ENCODE peak calls at places on chromosomes 1 and 21, in four cellular contexts. T is ascending aorta, N is testis, K is esophagus squamous epithelium. Z is an unnamed sample. For H3K4me1 and H3K36me3, the result is how much of the 10 kb centered on the place peaks cover.

GRCh38 chr1:39509360-39510009 is 18.0 kb downstream of the BMP8A start:
- DNase-seq in T (no peak), N (peak), K (no peak), Z (no peak)

GRCh38 chr1:117612517-117613248 is 6.8 kb downstream of the TENT5C start:
- DNase-seq in T (peak), N (no peak), K (no peak), Z (no peak)

GRCh38 chr21:34227386-34227852 is 136.4 kb upstream of the KCNE2 start:
- DNase-seq in T (no peak), N (no peak), K (no peak), Z (peak)

GRCh38 chr1:226203693-226204092 is 17.2 kb upstream of the ACBD3 start:
- DNase-seq in T (no peak), N (no peak), K (no peak), Z (no peak)

GRCh38 chr1:183873642-183874041 is 68.7 kb downstream of the RGL1 start:
- DNase-seq in T (no peak), N (no peak), K (no peak), Z (no peak)

GRCh38 chr1:31878018-31878417 is 60.1 kb downstream of the PTP4A2 start:
- DNase-seq in T (no peak), N (no peak), K (no peak), Z (no peak)

GRCh38 chr1:75366595-75366994 is 232.4 kb downstream of the LHX8 start:
- DNase-seq in T (no peak), N (no peak), K (no peak), Z (no peak)

GRCh38 chr1:198577444-198577843 is 37.0 kb upstream of the ATP6V1G3 start:
- DNase-seq in T (no peak), N (no peak), K (no peak), Z (no peak)

GRCh38 chr21:20997308-20997632 is 939 bp upstream of the NCAM2 start:
- DNase-seq in T (no peak), N (peak), K (no peak), Z (no peak)

GRCh38 chr1:198678901-198679329 is 40.1 kb downstream of the PTPRC start:
- DNase-seq in T (no peak), N (no peak), K (no peak), Z (no peak)

GRCh38 chr1:195030793-195031192 is 1577.4 kb downstream of the KCNT2 start:
- DNase-seq in T (no peak), N (no peak), K (no peak), Z (no peak)

GRCh38 chr1:21349693-21350092 is 59.4 kb upstream of the ECE1 start:
- DNase-seq in T (no peak), N (no peak), K (no peak), Z (no peak)

GRCh38 chr1:50458507-50458906 is 35.3 kb upstream of the DMRTA2 start:
- DNase-seq in T (no peak), N (no peak), K (no peak), Z (no peak)

GRCh38 chr1:92817986-92818764 is 13.7 kb upstream of the RPL5 start:
- DNase-seq in T (no peak), N (no peak), K (no peak), Z (no peak)

GRCh38 chr1:1890506-1891348 is at the start of gene GNB1:
- DNase-seq in T (peak), N (peak), K (no peak), Z (no peak)

GRCh38 chr1:74012583-74012982 is 185.4 kb downstream of the LRRIQ3 start:
- DNase-seq in T (no peak), N (no peak), K (no peak), Z (no peak)

GRCh38 chr1:74005533-74005932 is 192.4 kb downstream of the LRRIQ3 start:
- DNase-seq in T (no peak), N (no peak), K (no peak), Z (no peak)

GRCh38 chr1:74011736-74012135 is 186.2 kb downstream of the LRRIQ3 start:
- DNase-seq in T (no peak), N (no peak), K (no peak), Z (no peak)

DNA sequence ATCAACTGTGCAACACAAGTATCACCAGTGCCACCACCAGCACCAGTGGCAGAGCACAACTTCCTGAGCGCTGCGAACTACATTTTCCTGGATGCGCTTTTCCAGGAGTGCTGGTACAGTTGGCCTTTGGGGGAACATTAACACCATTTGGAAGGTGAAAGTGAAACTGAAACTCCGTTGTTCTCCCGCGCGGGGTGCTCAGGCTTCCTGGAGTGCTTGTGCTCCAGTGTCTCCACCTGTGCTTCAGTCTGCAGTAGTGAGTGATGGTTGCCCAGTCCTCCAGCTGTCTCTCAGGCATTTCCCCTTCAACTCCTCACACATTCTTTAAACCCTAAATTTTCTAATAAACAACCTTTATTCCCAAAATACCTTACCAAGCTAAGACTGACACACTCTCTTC is 187.8 kb downstream of the LRRIQ3 start:
- DNase-seq in T (no peak), N (no peak), K (no peak), Z (no peak)
- H3K4me1 ChIP-seq in T (under half), N (under half), K (under half), Z (under half)

GRCh38 chr1:111517464-111518225 is 14.2 kb upstream of the ADORA3 start:
- DNase-seq in T (no peak), N (no peak), K (no peak), Z (no peak)
- H3K27ac ChIP-seq in T (no peak), N (no peak), K (no peak), Z (no peak)

GRCh38 chr1:9402256-9402616 is 109.5 kb downstream of the SPSB1 start:
- DNase-seq in T (no peak), N (no peak), K (no peak), Z (no peak)
- H3K36me3 ChIP-seq in T (under half), N (under half), K (under half), Z (under half)

GRCh38 chr1:115649964-115650363 is 8.2 kb downstream of the VANGL1 start:
- DNase-seq in T (no peak), N (no peak), K (no peak), Z (no peak)
- H3K4me1 ChIP-seq in T (under half), N (under half), K (under half), Z (under half)

GRCh38 chr1:230414694-230415093 is 11.4 kb downstream of the PGBD5 start:
- DNase-seq in T (no peak), N (no peak), K (no peak), Z (no peak)
- H3K27ac ChIP-seq in T (no peak), N (no peak), K (no peak), Z (no peak)

DNA sequence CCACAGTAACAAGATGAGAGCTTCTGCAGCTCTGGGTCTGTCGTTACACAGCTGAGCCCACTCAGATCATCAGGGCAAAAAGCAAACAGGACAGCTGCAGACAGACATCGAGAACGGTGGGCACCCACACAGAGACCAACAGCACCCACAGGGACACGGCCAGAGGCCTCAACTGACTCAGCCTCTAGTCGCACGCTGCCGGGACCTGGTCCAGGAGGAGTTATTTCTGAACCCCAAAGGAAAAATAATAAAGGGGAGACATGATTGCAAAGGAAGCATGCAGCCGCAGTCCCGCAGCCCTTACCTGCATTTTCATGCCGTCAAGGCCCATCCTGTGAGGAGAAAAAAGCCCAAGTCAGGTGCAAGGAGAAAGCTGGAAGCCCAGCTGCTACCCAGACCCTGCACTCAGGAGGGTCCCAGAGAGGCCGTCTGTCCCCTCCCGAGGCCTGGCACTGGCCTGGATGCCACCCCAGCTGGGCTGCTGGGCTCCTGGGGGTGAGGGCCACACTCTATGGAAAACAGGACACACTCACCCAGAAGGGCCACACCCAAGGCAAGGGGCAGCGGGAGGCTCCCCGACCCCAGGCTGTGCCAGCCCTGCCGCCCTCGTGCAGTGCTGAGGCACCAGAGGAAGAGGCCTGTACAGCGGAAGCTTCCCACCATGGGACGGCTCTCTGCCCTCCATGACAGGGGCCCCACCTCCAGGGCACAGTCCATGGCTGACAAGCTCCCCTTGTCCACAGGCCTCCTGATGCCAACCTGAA is 15.7 kb downstream of the LSS start:
- DNase-seq in T (peak), N (no peak), K (no peak), Z (no peak)
- H3K36me3 ChIP-seq in T (half or more), N (under half), K (half or more), Z (half or more)

GRCh38 chr1:205310981-205311704 is 10.4 kb downstream of the NUAK2 start:
- DNase-seq in T (no peak), N (no peak), K (no peak), Z (no peak)
- H3K4me1 ChIP-seq in T (under half), N (under half), K (under half), Z (under half)